ENCODE peak calls at places on chromosomes 3 and 15, in seven cellular contexts. Q, L, B, V, C, D and N are unnamed samples.

GRCh38 chr3:85631070-85631469 is 672.3 kb downstream of the CADM2 start:
- DNase-seq in Q (no peak), L (no peak), B (no peak), V (no peak), C (no peak), D (no peak), N (no peak)

GRCh38 chr3:87307805-87308204 is 31.4 kb upstream of the POU1F1 start:
- DNase-seq in Q (no peak), L (no peak), B (no peak), V (no peak), C (no peak), D (no peak), N (no peak)

GRCh38 chr3:141278196-141279073 is 46.8 kb downstream of the PXYLP1 start:
- DNase-seq in Q (no peak), L (no peak), B (no peak), V (no peak), C (peak; percentile 69), D (no peak), N (no peak)

GRCh38 chr3:37984051-37984450 is 6.5 kb upstream of the VILL start:
- DNase-seq in Q (no peak), L (no peak), B (no peak), V (no peak), C (no peak), D (no peak), N (no peak)

GRCh38 chr15:62262305-62262941 is 97.3 kb upstream of the C2CD4B start:
- DNase-seq in Q (no peak), L (no peak), B (no peak), V (no peak), C (peak; percentile 14), D (no peak), N (no peak)

GRCh38 chr3:156273068-156273709 is 152.8 kb downstream of the KCNAB1 start:
- DNase-seq in Q (no peak), L (no peak), B (no peak), V (no peak), C (no peak), D (no peak), N (no peak)

GRCh38 chr15:36758800-36759199 is 179.4 kb downstream of the CDIN1 start:
- DNase-seq in Q (no peak), L (no peak), B (no peak), V (no peak), C (no peak), D (no peak), N (no peak)

GRCh38 chr3:153290278-153291015 is 128.4 kb downstream of the RAP2B start:
- DNase-seq in Q (no peak), L (no peak), B (no peak), V (no peak), C (peak; percentile 48), D (no peak), N (no peak)

GRCh38 chr15:68629519-68630204 is 50.9 kb downstream of the CORO2B start:
- DNase-seq in Q (no peak), L (no peak), B (no peak), V (peak; percentile 82), C (no peak), D (no peak), N (peak; percentile 37)

GRCh38 chr3:133452603-133453313 is 52.9 kb downstream of the BFSP2 start:
- DNase-seq in Q (no peak), L (no peak), B (no peak), V (no peak), C (no peak), D (peak; percentile 71), N (no peak)

GRCh38 chr15:96068897-96069296 is 261.6 kb upstream of the NR2F2 start:
- DNase-seq in Q (no peak), L (no peak), B (no peak), V (no peak), C (no peak), D (no peak), N (no peak)